ENCODE peak calls at places on chromosome X, in five cellular contexts. T is fibroblast of lung, P is Peyer's patch, N is HFF-Myc, E is AG09319. L is an unnamed sample.

GRCh38 chrX:24350217-24350616 is 10.2 kb upstream of the SUPT20HL1 start:
- DNase-seq in T (no peak), P (no peak), N (no peak), E (no peak), L (no peak)

GRCh38 chrX:22950278-22951266 is 49.2 kb upstream of the DDX53 start:
- DNase-seq in T (peak), P (no peak), N (peak), E (peak), L (no peak)

GRCh38 chrX:38028300-38028699 is 21.9 kb downstream of the SYTL5 start:
- DNase-seq in T (no peak), P (no peak), N (no peak), E (no peak), L (no peak)

GRCh38 chrX:23888887-23889501 is 18.7 kb downstream of the APOO start:
- DNase-seq in T (no peak), P (no peak), N (no peak), E (no peak), L (no peak)

GRCh38 chrX:108464604-108465003 is 25.0 kb downstream of the COL4A5 start:
- DNase-seq in T (no peak), P (no peak), N (no peak), E (no peak), L (no peak)

GRCh38 chrX:8233091-8233490 is 62.0 kb upstream of the VCX2 start:
- DNase-seq in T (no peak), P (no peak), N (no peak), E (no peak), L (no peak)

GRCh38 chrX:72126539-72127140 is 5.1 kb downstream of the RTL5 start:
- DNase-seq in T (peak), P (peak), N (peak), E (peak), L (peak)

GRCh38 chrX:140923118-140923517 is 79.3 kb upstream of the SPANXB1 start:
- DNase-seq in T (no peak), P (no peak), N (no peak), E (no peak), L (no peak)

GRCh38 chrX:2693526-2694002 is 2.5 kb downstream of the CD99 start:
- DNase-seq in T (no peak), P (no peak), N (no peak), E (no peak), L (no peak)

GRCh38 chrX:34972206-34972605 is 29.6 kb downstream of the FAM47B start:
- DNase-seq in T (no peak), P (no peak), N (no peak), E (no peak), L (no peak)

GRCh38 chrX:23935116-23935515 is 27.3 kb downstream of the CXorf58 start:
- DNase-seq in T (no peak), P (no peak), N (no peak), E (no peak), L (no peak)

GRCh38 chrX:107654778-107655761 is 26.8 kb downstream of the PRPS1 start:
- DNase-seq in T (peak), P (peak), N (peak), E (peak), L (peak)

GRCh38 chrX:31717474-31717873 is 645.6 kb upstream of the FTHL17 start:
- DNase-seq in T (no peak), P (no peak), N (no peak), E (no peak), L (no peak)

GRCh38 chrX:9562851-9563250 is 98.0 kb downstream of the TBL1X start:
- DNase-seq in T (peak), P (no peak), N (peak), E (peak), L (no peak)

GRCh38 chrX:80432863-80433262 is 12.6 kb downstream of the TENT5D start:
- DNase-seq in T (no peak), P (no peak), N (no peak), E (no peak), L (no peak)

GRCh38 chrX:1388651-1389050 is 3.3 kb downstream of the SLC25A6 start:
- DNase-seq in T (no peak), P (no peak), N (no peak), E (no peak), L (no peak)

GRCh38 chrX:100674705-100675104 is 30.7 kb downstream of the SRPX2 start:
- DNase-seq in T (no peak), P (no peak), N (no peak), E (no peak), L (no peak)

GRCh38 chrX:37686979-37687378 is 1.4 kb downstream of the XK start:
- DNase-seq in T (no peak), P (no peak), N (no peak), E (no peak), L (no peak)

GRCh38 chrX:13742397-13743176 is 8.0 kb downstream of the OFD1 start:
- DNase-seq in T (no peak), P (no peak), N (no peak), E (no peak), L (no peak)

GRCh38 chrX:13762015-13762414 is 27.5 kb downstream of the OFD1 start:
- DNase-seq in T (no peak), P (no peak), N (no peak), E (no peak), L (no peak)

GRCh38 chrX:39452404-39452803 is 645.4 kb downstream of the BCOR start:
- DNase-seq in T (no peak), P (no peak), N (no peak), E (no peak), L (no peak)

GRCh38 chrX:107154787-107155620 is 36.4 kb upstream of the RBM41 start:
- DNase-seq in T (peak), P (no peak), N (peak), E (no peak), L (no peak)

GRCh38 chrX:85992811-85993229 is 54.5 kb downstream of the CHM start:
- DNase-seq in T (peak), P (no peak), N (no peak), E (no peak), L (no peak)

GRCh38 chrX:107565916-107566602 is 62.3 kb upstream of the PRPS1 start:
- DNase-seq in T (no peak), P (no peak), N (no peak), E (no peak), L (no peak)

GRCh38 chrX:127038065-127038464 is 218.5 kb downstream of the PRR32 start:
- DNase-seq in T (no peak), P (no peak), N (no peak), E (no peak), L (no peak)

DNA sequence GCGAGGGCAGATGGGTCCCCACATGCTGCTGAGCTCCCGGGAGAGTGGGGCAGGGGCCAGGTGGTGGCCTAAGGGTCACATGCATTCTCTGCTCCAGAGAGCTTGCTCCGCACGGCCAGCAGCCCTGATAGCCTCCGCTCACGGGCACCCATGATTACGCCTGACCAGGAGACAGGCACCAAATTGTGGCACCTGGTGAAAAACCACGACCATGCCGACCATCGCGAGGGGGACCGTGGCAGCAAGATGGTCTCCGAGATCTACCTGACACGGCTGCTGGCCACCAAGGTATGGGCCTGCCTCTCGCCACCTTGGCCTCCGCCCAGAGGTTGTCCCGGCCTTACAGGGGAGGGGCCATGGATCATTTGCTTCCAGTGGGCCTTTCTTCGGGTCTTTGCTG is 9.2 kb downstream of the LAGE3 start:
- DNase-seq in T (no peak), P (no peak), N (no peak), E (no peak), L (no peak)
- TF ChIP-seq CTCF in T (no peak), P (no peak), N (no peak), E (no peak), L (no peak)

GRCh38 chrX:74534569-74535038 is 79.8 kb downstream of the RLIM start:
- DNase-seq in T (peak), P (no peak), N (no peak), E (no peak), L (peak)

GRCh38 chrX:74537011-74537390 is 77.4 kb downstream of the RLIM start:
- DNase-seq in T (peak), P (no peak), N (no peak), E (no peak), L (peak)

GRCh38 chrX:74536142-74537010 is 78.0 kb downstream of the RLIM start:
- DNase-seq in T (peak), P (peak), N (no peak), E (peak), L (peak)

GRCh38 chrX:74535633-74536141 is 78.7 kb downstream of the RLIM start:
- DNase-seq in T (peak), P (peak), N (no peak), E (no peak), L (peak)

GRCh38 chrX:74535211-74535621 is 79.2 kb downstream of the RLIM start:
- DNase-seq in T (peak), P (no peak), N (peak), E (peak), L (no peak)
- TF ChIP-seq CTCF in T (peak), P (no peak), N (peak), E (peak), L (peak)

DNA sequence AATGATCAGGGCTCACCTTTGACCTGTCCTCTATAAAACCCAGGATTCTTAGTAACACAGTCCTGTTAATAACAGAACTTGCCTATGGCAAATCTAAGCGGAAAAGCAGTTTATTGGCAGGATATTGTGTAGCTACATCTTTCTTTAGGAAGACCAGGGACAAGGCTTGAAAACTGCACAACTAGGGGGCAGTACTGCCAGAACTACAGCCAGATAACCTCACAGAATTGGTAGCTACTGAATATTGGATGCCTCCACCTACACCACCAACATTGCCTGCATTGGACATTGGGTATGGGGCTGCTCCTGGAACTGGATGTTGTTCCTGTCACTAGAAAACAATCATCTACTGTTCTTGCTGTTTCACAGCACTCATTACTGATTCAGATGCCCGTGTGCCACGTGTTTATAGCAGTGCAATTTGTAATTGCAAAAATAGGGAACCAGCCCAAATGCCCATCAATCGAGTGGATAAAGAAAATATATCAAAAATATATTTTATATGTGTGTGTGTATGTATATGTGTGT is 47.4 kb downstream of the REPS2 start:
- DNase-seq in T (no peak), P (no peak), N (no peak), E (no peak), L (no peak)
- TF ChIP-seq CTCF in T (no peak), P (no peak), N (peak), E (peak), L (no peak)

GRCh38 chrX:119393144-119393543 is 6.0 kb upstream of the SLC25A43 start:
- DNase-seq in T (no peak), P (no peak), N (no peak), E (no peak), L (no peak)

GRCh38 chrX:119389214-119389613 is 9.9 kb upstream of the SLC25A43 start:
- DNase-seq in T (no peak), P (peak), N (no peak), E (no peak), L (no peak)

GRCh38 chrX:119389854-119390501 is 9.2 kb upstream of the SLC25A43 start:
- DNase-seq in T (no peak), P (no peak), N (no peak), E (no peak), L (no peak)

DNA sequence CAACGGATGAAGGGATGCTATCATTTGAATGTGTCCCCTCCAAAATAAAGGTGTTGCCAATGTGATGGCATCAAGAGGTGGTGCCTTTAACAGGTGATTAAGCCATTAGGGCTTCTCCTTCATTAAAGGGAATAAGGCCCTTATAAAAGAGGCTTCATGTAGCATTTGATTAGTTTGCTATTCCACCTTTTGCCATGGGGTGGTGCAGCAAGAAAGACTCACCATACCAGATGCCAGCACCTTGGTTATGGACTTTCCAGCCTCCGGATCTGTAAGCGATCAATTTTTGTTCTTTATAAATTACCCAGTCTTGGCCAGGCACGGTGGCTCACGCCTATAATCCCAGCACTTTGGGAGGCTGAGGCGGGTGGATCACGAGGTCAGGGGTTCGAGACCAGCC is 7.9 kb upstream of the SLC25A43 start:
- DNase-seq in T (peak), P (no peak), N (no peak), E (no peak), L (no peak)
- TF ChIP-seq CTCF in T (peak), P (no peak), N (no peak), E (peak), L (peak)

DNA sequence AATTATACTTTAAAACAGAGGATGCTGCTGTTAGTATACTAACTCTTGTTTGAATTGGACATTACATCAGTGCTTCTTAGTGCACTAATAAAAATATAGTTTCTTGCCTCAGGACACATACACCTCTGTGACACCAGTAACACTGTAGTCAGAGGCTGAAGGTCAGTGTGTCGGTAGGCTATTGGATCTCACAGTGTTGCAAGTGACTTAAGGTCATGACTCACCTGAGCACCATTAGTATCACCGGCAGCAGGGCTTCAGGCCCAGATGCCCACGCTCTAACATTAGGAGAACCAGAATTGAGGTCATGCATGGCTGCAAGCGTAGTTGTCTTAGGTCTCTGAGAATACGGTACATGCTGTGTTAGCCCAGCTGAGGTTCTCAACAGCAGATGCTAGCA is 15.2 kb downstream of the ETDC start:
- DNase-seq in T (no peak), P (no peak), N (no peak), E (no peak), L (no peak)
- TF ChIP-seq CTCF in T (no peak), P (no peak), N (no peak), E (no peak), L (no peak)

GRCh38 chrX:151004085-151004484 is 20.9 kb downstream of the HMGB3 start:
- DNase-seq in T (no peak), P (no peak), N (no peak), E (no peak), L (no peak)
- TF ChIP-seq CTCF in T (no peak), P (no peak), N (no peak), E (peak), L (no peak)

L was measured in osteocyte.